ENCODE peak calls at places on chromosomes 12 and 14, in five cellular contexts. One of them, this sample, is unnamed.
A peak's percentile ranks its signal among the peaks of the same experiment; 100 is the strongest.

GRCh38 chr12:52277486-52278245 is 3.2 kb downstream of the KRT86 start:
- DNase-seq in SW480: peak; percentile 62
- DNase-seq in Right ventricle myocardium superior: no peak
- DNase-seq in naive thymus-derived CD8-positive, alpha-beta T cell: no peak
- DNase-seq in GM13977: peak; percentile 12
- DNase-seq in this sample: no peak

GRCh38 chr12:95118138-95118787 is 44.8 kb upstream of the NR2C1 start:
- DNase-seq in SW480: no peak
- DNase-seq in Right ventricle myocardium superior: no peak
- DNase-seq in naive thymus-derived CD8-positive, alpha-beta T cell: no peak
- DNase-seq in GM13977: no peak
- DNase-seq in this sample: no peak

GRCh38 chr12:16118586-16118985 is 158.9 kb downstream of the SLC15A5 start:
- DNase-seq in SW480: no peak
- DNase-seq in Right ventricle myocardium superior: no peak
- DNase-seq in naive thymus-derived CD8-positive, alpha-beta T cell: no peak
- DNase-seq in GM13977: no peak
- DNase-seq in this sample: no peak

GRCh38 chr12:78181544-78182162 is 351.0 kb downstream of the NAV3 start:
- DNase-seq in SW480: peak; percentile 57
- DNase-seq in Right ventricle myocardium superior: no peak
- DNase-seq in naive thymus-derived CD8-positive, alpha-beta T cell: no peak
- DNase-seq in GM13977: no peak
- DNase-seq in this sample: no peak

GRCh38 chr12:108635201-108635996 is 1.7 kb upstream of the SELPLG start:
- DNase-seq in SW480: peak; percentile 31
- DNase-seq in Right ventricle myocardium superior: no peak
- DNase-seq in naive thymus-derived CD8-positive, alpha-beta T cell: peak; percentile 51
- DNase-seq in GM13977: peak; percentile 80
- DNase-seq in this sample: no peak

GRCh38 chr14:73264080-73264895 is 27.0 kb downstream of the PAPLN start:
- DNase-seq in SW480: no peak
- DNase-seq in Right ventricle myocardium superior: no peak
- DNase-seq in naive thymus-derived CD8-positive, alpha-beta T cell: no peak
- DNase-seq in GM13977: no peak
- DNase-seq in this sample: no peak

GRCh38 chr12:26918321-26919215 is 19.2 kb downstream of the INTS13 start:
- DNase-seq in SW480: no peak
- DNase-seq in Right ventricle myocardium superior: no peak
- DNase-seq in naive thymus-derived CD8-positive, alpha-beta T cell: no peak
- DNase-seq in GM13977: no peak
- DNase-seq in this sample: no peak

GRCh38 chr14:93263416-93263815 is 56.4 kb downstream of the UBR7 start:
- DNase-seq in SW480: no peak
- DNase-seq in Right ventricle myocardium superior: no peak
- DNase-seq in naive thymus-derived CD8-positive, alpha-beta T cell: no peak
- DNase-seq in GM13977: no peak
- DNase-seq in this sample: no peak

GRCh38 chr12:12887471-12887870 is 3.9 kb upstream of the GPRC5A start:
- DNase-seq in SW480: peak; percentile 44
- DNase-seq in Right ventricle myocardium superior: no peak
- DNase-seq in naive thymus-derived CD8-positive, alpha-beta T cell: no peak
- DNase-seq in GM13977: no peak
- DNase-seq in this sample: no peak

GRCh38 chr12:5022465-5023061 is 21.1 kb upstream of the KCNA5 start:
- DNase-seq in SW480: peak; percentile 81
- DNase-seq in Right ventricle myocardium superior: no peak
- DNase-seq in naive thymus-derived CD8-positive, alpha-beta T cell: peak; percentile 14
- DNase-seq in GM13977: peak; percentile 85
- DNase-seq in this sample: peak; percentile 67

GRCh38 chr14:104280902-104281767 is 142.7 kb downstream of the KIF26A start:
- DNase-seq in SW480: no peak
- DNase-seq in Right ventricle myocardium superior: peak; percentile 25
- DNase-seq in naive thymus-derived CD8-positive, alpha-beta T cell: no peak
- DNase-seq in GM13977: no peak
- DNase-seq in this sample: no peak

GRCh38 chr14:28142400-28143015 is 624.1 kb upstream of the FOXG1 start:
- DNase-seq in SW480: peak; percentile 8
- DNase-seq in Right ventricle myocardium superior: no peak
- DNase-seq in naive thymus-derived CD8-positive, alpha-beta T cell: no peak
- DNase-seq in GM13977: no peak
- DNase-seq in this sample: no peak

GRCh38 chr14:102279688-102280348 is 25.1 kb downstream of the MOK start:
- DNase-seq in SW480: peak; percentile 77
- DNase-seq in Right ventricle myocardium superior: no peak
- DNase-seq in naive thymus-derived CD8-positive, alpha-beta T cell: no peak
- DNase-seq in GM13977: no peak
- DNase-seq in this sample: no peak

GRCh38 chr12:100141998-100142850 is 450 bp downstream of the BLTP3B start:
- DNase-seq in SW480: peak; percentile 59
- DNase-seq in Right ventricle myocardium superior: peak; percentile 65
- DNase-seq in naive thymus-derived CD8-positive, alpha-beta T cell: peak; percentile 22
- DNase-seq in GM13977: peak; percentile 41
- DNase-seq in this sample: peak; percentile 47

GRCh38 chr14:30885840-30886740 is 11.7 kb downstream of the COCH start:
- DNase-seq in SW480: no peak
- DNase-seq in Right ventricle myocardium superior: no peak
- DNase-seq in naive thymus-derived CD8-positive, alpha-beta T cell: no peak
- DNase-seq in GM13977: no peak
- DNase-seq in this sample: no peak

GRCh38 chr14:62187265-62187664 is 425.0 kb downstream of the SNAPC1 start:
- DNase-seq in SW480: no peak
- DNase-seq in Right ventricle myocardium superior: no peak
- DNase-seq in naive thymus-derived CD8-positive, alpha-beta T cell: no peak
- DNase-seq in GM13977: no peak
- DNase-seq in this sample: no peak

GRCh38 chr12:116647802-116648201 is 88.6 kb downstream of the MAP1LC3B2 start:
- DNase-seq in SW480: no peak
- DNase-seq in Right ventricle myocardium superior: no peak
- DNase-seq in naive thymus-derived CD8-positive, alpha-beta T cell: no peak
- DNase-seq in GM13977: no peak
- DNase-seq in this sample: no peak

GRCh38 chr12:77837876-77838291 is 7.2 kb downstream of the NAV3 start:
- DNase-seq in SW480: no peak
- DNase-seq in Right ventricle myocardium superior: peak; percentile 69
- DNase-seq in naive thymus-derived CD8-positive, alpha-beta T cell: no peak
- DNase-seq in GM13977: no peak
- DNase-seq in this sample: peak; percentile 65

GRCh38 chr12:117042171-117042809 is 56.9 kb downstream of the TESC start:
- DNase-seq in SW480: no peak
- DNase-seq in Right ventricle myocardium superior: no peak
- DNase-seq in naive thymus-derived CD8-positive, alpha-beta T cell: no peak
- DNase-seq in GM13977: no peak
- DNase-seq in this sample: peak; percentile 66

GRCh38 chr12:50232771-50233209 is 50.5 kb downstream of the LIMA1 start:
- DNase-seq in SW480: no peak
- DNase-seq in Right ventricle myocardium superior: no peak
- DNase-seq in naive thymus-derived CD8-positive, alpha-beta T cell: no peak
- DNase-seq in GM13977: no peak
- DNase-seq in this sample: no peak

GRCh38 chr12:25929096-25929637 is 29.3 kb upstream of the RASSF8 start:
- DNase-seq in SW480: no peak
- DNase-seq in Right ventricle myocardium superior: no peak
- DNase-seq in naive thymus-derived CD8-positive, alpha-beta T cell: no peak
- DNase-seq in GM13977: no peak
- DNase-seq in this sample: no peak

GRCh38 chr12:64428956-64429355 is 23.0 kb upstream of the TBK1 start:
- DNase-seq in SW480: no peak
- DNase-seq in Right ventricle myocardium superior: no peak
- DNase-seq in naive thymus-derived CD8-positive, alpha-beta T cell: no peak
- DNase-seq in GM13977: no peak
- DNase-seq in this sample: no peak

GRCh38 chr12:112140728-112141127 is 15.4 kb downstream of the TRAFD1 start:
- DNase-seq in SW480: no peak
- DNase-seq in Right ventricle myocardium superior: no peak
- DNase-seq in naive thymus-derived CD8-positive, alpha-beta T cell: no peak
- DNase-seq in GM13977: no peak
- DNase-seq in this sample: no peak